ENCODE peak calls at places on chromosomes 16 and 17, in eight cellular contexts. H is SK-N-SH, Z is endothelial cell of umbilical vein, A is A549, X is WTC11, S is K562, Q is HepG2, F is HCT116. J is an unnamed sample.

GRCh38 chr17:50621562-50621961 is 13.1 kb upstream of the ABCC3 start:
- DNase-seq in H (peak; percentile 73), Z (no peak), A (no peak), X (no peak), S (peak; percentile 37), Q (no peak), F (no peak), J (no peak)

GRCh38 chr16:47977802-47978201 is 178.0 kb downstream of the ABCC12 start:
- DNase-seq in H (no peak), Z (no peak), A (no peak), X (no peak), S (no peak), Q (peak; percentile 59), F (no peak), J (no peak)

GRCh38 chr17:73139296-73139695 is 25.5 kb upstream of the SSTR2 start:
- DNase-seq in H (no peak), Z (no peak), A (no peak), X (no peak), S (no peak), Q (no peak), F (no peak), J (no peak)

GRCh38 chr17:54435966-54436365 is 464.7 kb upstream of the TOM1L1 start:
- DNase-seq in H (no peak), Z (no peak), A (no peak), X (peak; percentile 11), S (no peak), Q (no peak), F (no peak), J (no peak)

GRCh38 chr17:28741358-28742349 is 2.2 kb upstream of the TRAF4 start:
- DNase-seq in H (no peak), Z (no peak), A (no peak), X (no peak), S (peak; percentile 39), Q (no peak), F (no peak), J (peak; percentile 97)

GRCh38 chr17:77503916-77504651 is 363.3 kb downstream of the SEC14L1 start:
- DNase-seq in H (peak; percentile 59), Z (no peak), A (no peak), X (peak; percentile 64), S (no peak), Q (no peak), F (no peak), J (no peak)

GRCh38 chr17:48352630-48353029 is 77.4 kb downstream of the SKAP1 start:
- DNase-seq in H (no peak), Z (no peak), A (no peak), X (no peak), S (no peak), Q (no peak), F (no peak), J (no peak)

GRCh38 chr16:22297871-22298733 is 893 bp downstream of the POLR3E start:
- DNase-seq in H (peak; percentile 79), Z (peak; percentile 93), A (peak; percentile 95), X (peak; percentile 72), S (peak; percentile 22), Q (peak; percentile 93), F (peak; percentile 94), J (peak; percentile 92)

GRCh38 chr17:39653662-39654331 is 11.4 kb upstream of the TCAP start:
- DNase-seq in H (peak; percentile 92), Z (peak; percentile 35), A (peak; percentile 67), X (peak; percentile 93), S (peak; percentile 89), Q (peak; percentile 79), F (no peak), J (peak; percentile 78)

GRCh38 chr17:78787444-78787843 is 5.4 kb upstream of the CYTH1 start:
- DNase-seq in H (no peak), Z (no peak), A (peak; percentile 78), X (no peak), S (peak; percentile 44), Q (no peak), F (no peak), J (no peak)

GRCh38 chr17:15431201-15431600 is 36.2 kb downstream of the CDRT4 start:
- DNase-seq in H (no peak), Z (no peak), A (no peak), X (no peak), S (no peak), Q (no peak), F (no peak), J (no peak)

GRCh38 chr16:3175157-3176153 is 12.5 kb upstream of the OR1F1 start:
- DNase-seq in H (no peak), Z (peak; percentile 39), A (peak; percentile 91), X (peak; percentile 86), S (peak; percentile 52), Q (peak; percentile 78), F (peak; percentile 80), J (peak; percentile 40)

GRCh38 chr16:17034477-17035252 is 436.1 kb downstream of the XYLT1 start:
- DNase-seq in H (no peak), Z (no peak), A (no peak), X (no peak), S (no peak), Q (no peak), F (no peak), J (no peak)

GRCh38 chr17:19755392-19755791 is 7.3 kb upstream of the ALDH3A1 start:
- DNase-seq in H (no peak), Z (no peak), A (no peak), X (no peak), S (no peak), Q (no peak), F (no peak), J (no peak)

GRCh38 chr17:68981288-68981687 is 26.1 kb upstream of the ABCA8 start:
- DNase-seq in H (no peak), Z (peak; percentile 98), A (no peak), X (no peak), S (no peak), Q (peak; percentile 20), F (no peak), J (no peak)

GRCh38 chr16:65394306-65394705 is 272.4 kb upstream of the CDH11 start:
- DNase-seq in H (no peak), Z (no peak), A (no peak), X (no peak), S (no peak), Q (no peak), F (no peak), J (no peak)

GRCh38 chr17:49995055-49995738 is at the start of gene DLX3:
- DNase-seq in H (peak; percentile 81), Z (peak; percentile 45), A (peak; percentile 72), X (peak; percentile 88), S (no peak), Q (no peak), F (no peak), J (peak; percentile 85)

GRCh38 chr17:77445030-77445907 is 304.5 kb downstream of the SEC14L1 start:
- DNase-seq in H (no peak), Z (no peak), A (no peak), X (no peak), S (no peak), Q (no peak), F (no peak), J (peak; percentile 93)

GRCh38 chr16:4911831-4912422 is 25.0 kb downstream of the PPL start:
- DNase-seq in H (no peak), Z (no peak), A (no peak), X (no peak), S (no peak), Q (peak; percentile 32), F (no peak), J (no peak)

GRCh38 chr17:48322060-48322459 is 108.0 kb downstream of the SKAP1 start:
- DNase-seq in H (no peak), Z (no peak), A (peak; percentile 30), X (no peak), S (no peak), Q (no peak), F (no peak), J (peak; percentile 6)

GRCh38 chr16:56872863-56873391 is 7.9 kb downstream of the SLC12A3 start:
- DNase-seq in H (no peak), Z (no peak), A (no peak), X (no peak), S (no peak), Q (no peak), F (no peak), J (no peak)

GRCh38 chr17:60147553-60148241 is 2.1 kb upstream of the CA4 start:
- DNase-seq in H (no peak), Z (no peak), A (no peak), X (no peak), S (no peak), Q (no peak), F (no peak), J (peak; percentile 81)

GRCh38 chr17:15883617-15884111 is 61.3 kb upstream of the ADORA2B start:
- DNase-seq in H (no peak), Z (no peak), A (peak; percentile 58), X (no peak), S (no peak), Q (no peak), F (peak; percentile 2), J (peak; percentile 91)

GRCh38 chr16:54484700-54485099 is 198.1 kb upstream of the IRX3 start:
- DNase-seq in H (no peak), Z (no peak), A (no peak), X (no peak), S (no peak), Q (no peak), F (no peak), J (no peak)
- TF ChIP-seq MAX in H (no peak), Z (no peak), A (no peak), X (no peak), S (no peak), Q (no peak), F (no peak), J (no peak)

GRCh38 chr16:55248494-55248893 is 75.5 kb upstream of the IRX6 start:
- DNase-seq in H (no peak), Z (no peak), A (no peak), X (no peak), S (no peak), Q (no peak), F (no peak), J (no peak)
- TF ChIP-seq MAX in H (no peak), Z (no peak), A (no peak), X (no peak), S (no peak), Q (no peak), F (no peak), J (no peak)

GRCh38 chr16:72677662-72678447 is 370.1 kb downstream of the ZFHX3 start:
- DNase-seq in H (no peak), Z (no peak), A (no peak), X (no peak), S (no peak), Q (peak; percentile 87), F (no peak), J (no peak)
- TF ChIP-seq MAX in H (no peak), Z (no peak), A (no peak), X (no peak), S (no peak), Q (no peak), F (no peak), J (no peak)

GRCh38 chr16:75053791-75054555 is 55.1 kb downstream of the ZNRF1 start:
- DNase-seq in H (peak; percentile 55), Z (peak; percentile 21), A (peak; percentile 66), X (no peak), S (no peak), Q (peak; percentile 94), F (peak; percentile 40), J (peak; percentile 49)

GRCh38 chr16:75059411-75059810 is 57.2 kb downstream of the LDHD start:
- DNase-seq in H (no peak), Z (no peak), A (no peak), X (no peak), S (no peak), Q (no peak), F (no peak), J (no peak)

GRCh38 chr16:75052481-75053211 is 53.8 kb downstream of the ZNRF1 start:
- DNase-seq in H (no peak), Z (no peak), A (peak; percentile 16), X (no peak), S (peak; percentile 27), Q (no peak), F (no peak), J (no peak)

GRCh38 chr16:75058815-75059214 is 57.8 kb downstream of the LDHD start:
- DNase-seq in H (no peak), Z (no peak), A (no peak), X (no peak), S (no peak), Q (no peak), F (no peak), J (no peak)

GRCh38 chr16:75054556-75054947 is 55.7 kb downstream of the ZNRF1 start:
- DNase-seq in H (no peak), Z (no peak), A (no peak), X (no peak), S (no peak), Q (no peak), F (no peak), J (no peak)
- TF ChIP-seq MAX in H (no peak), Z (no peak), A (no peak), X (no peak), S (no peak), Q (no peak), F (no peak), J (no peak)